ENCODE peak calls at places on chromosomes 16 and 17, in nine cellular contexts. I is mesendoderm, S is foreskin fibroblast, Y is breast epithelium, Z is dorsolateral prefrontal cortex, Q is fibroblast of mammary gland, N is tibial artery, M is tibial nerve, C is psoas muscle. L is an unnamed sample.

GRCh38 chr17:8681175-8681949 is 50.8 kb upstream of the MYH10 start:
- DNase-seq in C (no peak), Y (no peak), N (no peak), Q (peak; percentile 81), I (no peak), S (peak; percentile 78), M (no peak), Z (no peak), L (no peak)

GRCh38 chr17:78252111-78252634 is 20.7 kb downstream of the TMEM235 start:
- DNase-seq in S (no peak), N (no peak), M (no peak), Y (peak; percentile 34), Q (no peak), C (no peak), I (no peak), Z (no peak), L (peak; percentile 92)

GRCh38 chr17:1412185-1413110 is 12.4 kb upstream of the YWHAE start:
- DNase-seq in Y (no peak), Z (no peak), I (no peak), Q (peak; percentile 38), C (peak; percentile 25), N (no peak), S (no peak), M (no peak), L (no peak)

GRCh38 chr16:57679016-57679415 is 10.9 kb downstream of the ADGRG3 start:
- DNase-seq in M (no peak), Y (no peak), S (no peak), N (no peak), I (no peak), Z (no peak), Q (no peak), C (no peak), L (no peak)

GRCh38 chr16:73192227-73192894 is 144.4 kb upstream of the ZFHX3 start:
- DNase-seq in N (no peak), M (no peak), Z (no peak), Q (peak; percentile 88), S (peak; percentile 47), Y (no peak), I (no peak), C (no peak), L (no peak)

GRCh38 chr16:70159355-70160348 is 13.9 kb upstream of the CLEC18C start:
- DNase-seq in Y (no peak), C (no peak), Z (no peak), N (no peak), S (peak; percentile 40), Q (peak; percentile 45), M (no peak), I (no peak), L (no peak)

GRCh38 chr17:12597895-12598294 is 67.8 kb upstream of the MYOCD start:
- DNase-seq in N (no peak), I (no peak), Y (no peak), Z (no peak), C (no peak), S (no peak), Q (no peak), M (no peak), L (no peak)

GRCh38 chr17:13372432-13372831 is 229.3 kb downstream of the HS3ST3A1 start:
- DNase-seq in S (no peak), M (no peak), Q (no peak), N (no peak), Z (no peak), Y (no peak), C (no peak), I (no peak), L (no peak)

GRCh38 chr17:7835818-7836595 is 2.0 kb downstream of the KDM6B start:
- DNase-seq in Q (peak; percentile 49), N (peak; percentile 86), S (peak; percentile 81), Y (peak; percentile 48), I (peak; percentile 66), C (peak; percentile 71), M (peak; percentile 76), Z (no peak), L (no peak)

GRCh38 chr17:33506889-33507650 is 214.0 kb upstream of the ASIC2 start:
- DNase-seq in Z (no peak), N (no peak), S (no peak), Y (no peak), C (no peak), Q (peak; percentile 15), M (no peak), I (peak; percentile 41), L (no peak)

GRCh38 chr17:49204521-49204920 is 5.9 kb downstream of the GNGT2 start:
- DNase-seq in Q (peak; percentile 25), M (no peak), S (peak; percentile 55), Y (no peak), I (no peak), C (no peak), N (no peak), Z (no peak), L (no peak)

GRCh38 chr17:54738496-54738895 is 162.2 kb upstream of the TOM1L1 start:
- DNase-seq in Z (no peak), M (no peak), S (no peak), N (no peak), I (no peak), Y (no peak), Q (no peak), C (no peak), L (no peak)

DNA sequence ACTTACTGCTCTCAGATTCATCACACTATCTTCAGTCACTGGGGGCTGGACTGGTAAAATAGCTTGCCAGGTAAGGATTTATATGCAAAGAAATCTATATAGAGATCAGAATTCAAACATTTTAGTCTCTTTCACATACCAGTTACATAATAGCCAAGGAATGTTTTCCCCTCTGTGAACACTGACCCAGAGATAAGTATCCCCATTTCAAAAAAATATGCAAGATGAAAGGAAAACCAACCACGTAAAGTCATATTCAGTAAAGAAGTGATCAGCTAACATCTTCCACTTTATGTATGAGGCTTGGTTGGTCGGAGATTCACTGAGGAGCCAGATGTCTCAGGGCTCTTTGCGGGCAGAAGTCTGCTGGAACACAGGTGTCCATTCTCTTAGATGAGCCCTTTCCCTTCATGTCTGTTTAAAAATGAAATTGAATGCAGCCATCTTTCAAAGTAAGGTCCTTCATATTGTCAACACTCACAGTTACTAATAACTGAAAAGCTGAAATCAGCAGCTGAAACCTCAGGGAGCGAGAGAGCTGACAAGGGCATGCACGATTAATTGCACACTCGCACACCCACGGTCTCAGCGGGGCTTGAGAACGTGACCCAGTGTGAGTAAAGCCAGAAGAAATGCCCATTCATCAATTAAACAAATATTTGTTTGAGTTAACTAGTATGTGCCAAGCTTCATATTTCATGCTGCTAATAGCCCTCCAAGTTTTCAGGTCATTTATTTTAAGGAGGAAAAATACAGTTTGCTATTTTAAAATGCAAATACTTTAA is 161.2 kb downstream of the MRTFB start:
- DNase-seq in Y (no peak), S (no peak), Z (no peak), Q (peak; percentile 47), M (no peak), C (no peak), I (no peak), N (no peak), L (no peak)
- H3K4me3 ChIP-seq in Y (no peak overlapping the region), S (no peak overlapping the region), Z (no peak overlapping the region), Q (no peak overlapping the region), M (no peak overlapping the region), C (no peak overlapping the region), I (no peak overlapping the region), N (no peak overlapping the region), L (no peak overlapping the region)

DNA sequence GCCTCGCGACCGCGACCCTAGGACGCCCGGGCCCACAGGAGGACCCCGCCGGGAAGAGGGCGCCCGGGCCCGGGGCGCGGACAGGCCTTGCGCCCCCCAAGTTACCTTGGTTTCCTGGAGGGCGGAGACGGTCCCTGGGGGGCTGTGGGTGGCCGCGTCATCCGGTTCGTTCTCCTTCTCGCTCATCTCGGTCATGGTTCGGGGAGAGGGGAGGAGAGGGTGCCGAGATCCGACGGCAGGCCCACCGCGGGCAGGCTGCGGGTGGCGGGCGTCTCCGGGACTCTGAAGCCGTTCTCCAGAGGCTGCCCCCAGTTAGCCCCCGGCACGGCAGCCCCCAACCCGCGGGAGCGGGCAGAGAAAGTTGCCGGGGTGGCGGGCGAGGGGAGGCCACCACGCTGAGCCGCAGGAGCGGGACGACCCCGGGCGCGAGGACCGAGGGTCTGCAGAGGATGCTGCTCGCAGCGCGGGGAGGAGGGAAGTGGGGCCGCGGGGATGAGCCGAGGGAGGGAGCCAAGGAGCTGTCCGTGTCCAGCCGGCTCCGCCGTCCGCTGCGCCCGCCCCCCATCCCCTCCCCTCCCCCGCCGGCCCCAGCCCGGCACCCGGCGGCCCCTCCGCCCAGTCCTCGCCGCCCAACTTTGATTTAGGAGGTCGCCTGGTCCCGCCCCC is at the start of gene STAC2:
- DNase-seq in C (no peak), M (no peak), N (no peak), Z (no peak), Y (no peak), I (no peak), Q (no peak), S (no peak), L (no peak)
- H3K4me3 ChIP-seq in C (peak within 1 kb of the TSS; percentile 62), M (peak within 1 kb of the TSS; percentile 36), N (peak within 1 kb of the TSS; percentile 64), Z (peak within 1 kb of the TSS; percentile 52), Y (peak within 1 kb of the TSS; percentile 41), I (no peak within 1 kb of the TSS), Q (peak within 1 kb of the TSS; percentile 34), S (peak within 1 kb of the TSS; percentile 27), L (peak within 1 kb of the TSS; percentile 20)

GRCh38 chr17:74757502-74757901 is 9.1 kb downstream of the NHERF1 start:
- DNase-seq in N (no peak), Z (no peak), C (no peak), Q (no peak), Y (no peak), I (no peak), S (peak; percentile 62), M (no peak), L (no peak)

GRCh38 chr17:74759941-74760340 is 11.5 kb downstream of the NHERF1 start:
- DNase-seq in N (no peak), C (no peak), Y (peak; percentile 77), I (peak; percentile 69), Z (no peak), S (no peak), Q (no peak), M (no peak), L (no peak)

GRCh38 chr17:74759243-74759801 is 10.9 kb downstream of the NHERF1 start:
- DNase-seq in I (no peak), C (no peak), M (no peak), S (no peak), Z (no peak), Q (no peak), N (no peak), Y (no peak), L (peak; percentile 47)

GRCh38 chr17:74757931-74758845 is 9.8 kb downstream of the NHERF1 start:
- DNase-seq in Y (no peak), Q (no peak), I (no peak), N (no peak), Z (no peak), S (no peak), C (no peak), M (no peak), L (no peak)

DNA sequence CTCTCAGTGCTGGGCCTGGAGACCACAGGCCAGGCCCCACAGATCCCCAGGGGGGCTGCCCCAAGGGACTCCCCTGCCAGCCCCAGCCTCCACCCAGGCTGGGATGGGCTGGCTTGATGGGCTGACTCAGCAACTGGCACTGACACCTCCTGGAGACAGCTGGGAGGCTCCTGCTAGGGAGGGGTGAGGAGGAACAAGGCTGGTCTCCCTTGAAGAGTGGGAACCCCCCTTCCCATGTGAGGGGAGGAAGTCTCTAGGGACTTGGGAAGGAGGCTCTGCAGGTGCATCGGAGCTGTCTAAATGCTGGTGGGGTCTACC is 10.4 kb downstream of the NHERF1 start:
- DNase-seq in M (no peak), I (no peak), C (no peak), Z (no peak), N (no peak), Q (peak; percentile 25), Y (no peak), S (peak; percentile 65), L (no peak)
- H3K4me3 ChIP-seq in M (no peak overlapping the region), I (no peak overlapping the region), C (no peak overlapping the region), Z (no peak overlapping the region), N (no peak overlapping the region), Q (no peak overlapping the region), Y (no peak overlapping the region), S (no peak overlapping the region), L (peak overlapping the region; percentile 60)

GRCh38 chr17:43092891-43093290 is 32.3 kb downstream of the BRCA1 start:
- DNase-seq in Z (no peak), Q (peak; percentile 88), S (peak; percentile 57), I (no peak), Y (no peak), N (no peak), C (no peak), M (no peak), L (no peak)
- H3K4me3 ChIP-seq in Z (no peak overlapping the region), Q (no peak overlapping the region), S (no peak overlapping the region), I (no peak overlapping the region), Y (no peak overlapping the region), N (no peak overlapping the region), C (no peak overlapping the region), M (no peak overlapping the region), L (no peak overlapping the region)